ENCODE peak calls at places on chromosome 4, in seven cellular contexts. S, O, K, N, R, J and T are unnamed samples.

GRCh38 chr4:57219389-57219890 is 109.3 kb upstream of the IGFBP7 start:
- DNase-seq in K (no peak), N (no peak), O (no peak), J (no peak), R (no peak), S (no peak), T (no peak)

GRCh38 chr4:139266208-139266582 is 13.8 kb downstream of the MGARP start:
- DNase-seq in N (no peak), O (no peak), J (no peak), S (no peak), K (no peak), R (no peak), T (no peak)

GRCh38 chr4:79540143-79540542 is 132.1 kb upstream of the GK2 start:
- DNase-seq in N (no peak), O (peak; percentile 17), R (no peak), K (no peak), J (no peak), S (no peak), T (no peak)

GRCh38 chr4:188372856-188373255 is 233.6 kb downstream of the TRIML1 start:
- DNase-seq in R (no peak), S (no peak), K (no peak), J (no peak), N (no peak), O (no peak), T (peak; percentile 6)

GRCh38 chr4:7939377-7940108 is at the start of gene AFAP1:
- DNase-seq in K (peak; percentile 83), J (peak; percentile 79), O (peak; percentile 96), R (peak; percentile 60), N (peak; percentile 47), S (peak; percentile 49), T (peak; percentile 88)

GRCh38 chr4:8356856-8357255 is 83.7 kb downstream of the ACOX3 start:
- DNase-seq in K (no peak), J (no peak), N (no peak), O (no peak), S (no peak), R (no peak), T (no peak)

GRCh38 chr4:40924096-40924792 is 174.5 kb downstream of the NSUN7 start:
- DNase-seq in O (peak; percentile 80), N (no peak), K (peak; percentile 75), J (peak; percentile 46), R (peak; percentile 57), S (no peak), T (peak; percentile 77)

GRCh38 chr4:89511776-89512175 is 204.2 kb upstream of the GPRIN3 start:
- DNase-seq in R (no peak), O (no peak), K (no peak), N (no peak), J (no peak), S (no peak), T (no peak)

GRCh38 chr4:71595576-71596108 is 188.2 kb downstream of the GC start:
- DNase-seq in R (no peak), O (no peak), K (no peak), J (no peak), S (no peak), N (no peak), T (no peak)

GRCh38 chr4:27861381-27861787 is 1000.7 kb downstream of the STIM2 start:
- DNase-seq in K (peak; percentile 55), N (no peak), O (peak; percentile 14), S (no peak), J (no peak), R (peak; percentile 67), T (peak; percentile 13)

GRCh38 chr4:124523816-124524215 is 188.7 kb downstream of the ANKRD50 start:
- DNase-seq in R (no peak), S (no peak), J (no peak), K (no peak), O (no peak), N (no peak), T (no peak)

GRCh38 chr4:186150926-186151325 is 40.4 kb upstream of the CYP4V2 start:
- DNase-seq in S (no peak), R (no peak), O (no peak), N (no peak), J (no peak), K (no peak), T (no peak)
- TF ChIP-seq CTCF in S (no peak), R (no peak), O (no peak), N (no peak), J (no peak), K (no peak), T (no peak)

DNA sequence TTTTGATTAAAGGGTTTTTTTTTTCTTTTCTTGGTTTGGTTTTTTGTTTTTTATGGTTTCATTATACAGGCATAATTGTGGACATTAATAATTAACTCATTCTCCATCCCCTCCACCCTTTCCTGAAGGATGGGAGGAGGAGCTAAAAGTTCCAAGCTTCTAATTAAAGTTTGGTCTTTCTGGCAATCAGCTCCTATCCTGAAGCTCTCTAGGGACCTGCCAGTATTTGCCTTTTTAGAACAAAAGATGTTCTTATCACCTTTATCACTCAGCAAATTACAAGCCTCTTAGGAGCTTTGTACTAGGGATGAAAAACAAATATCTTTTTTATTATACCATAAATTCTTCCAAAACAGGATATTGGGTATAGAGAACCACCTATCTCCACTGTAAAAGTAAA is 589.8 kb downstream of the PDHA2 start:
- DNase-seq in R (no peak), O (no peak), K (no peak), S (no peak), J (no peak), N (no peak), T (no peak)
- TF ChIP-seq CTCF in R (no peak), O (no peak), K (no peak), S (no peak), J (no peak), N (no peak), T (no peak)

GRCh38 chr4:153232768-153233167 is 28.5 kb downstream of the TRIM2 start:
- DNase-seq in S (peak; percentile 57), R (no peak), K (no peak), J (no peak), O (peak; percentile 57), N (no peak), T (peak; percentile 50)
- TF ChIP-seq CTCF in S (no peak), R (peak; percentile 24), K (peak; percentile 49), J (no peak), O (peak; percentile 66), N (peak; percentile 16), T (no peak)

GRCh38 chr4:108060164-108060563 is 70.5 kb downstream of the HADH start:
- DNase-seq in J (no peak), R (peak; percentile 35), N (peak; percentile 4), S (no peak), O (peak; percentile 18), K (no peak), T (peak; percentile 17)
- TF ChIP-seq CTCF in J (peak; percentile 12), R (peak; percentile 61), N (peak; percentile 29), S (peak; percentile 46), O (peak; percentile 49), K (peak; percentile 42), T (no peak)

GRCh38 chr4:169484485-169484884 is 127.9 kb downstream of the NEK1 start:
- DNase-seq in N (no peak), K (no peak), O (no peak), S (no peak), R (peak; percentile 2), J (no peak), T (no peak)
- TF ChIP-seq CTCF in N (no peak), K (no peak), O (peak; percentile 32), S (no peak), R (peak; percentile 44), J (no peak), T (no peak)

GRCh38 chr4:5998333-5998936 is 19.8 kb downstream of the C4orf50 start:
- DNase-seq in N (peak; percentile 26), K (no peak), R (peak; percentile 61), J (peak; percentile 12), S (no peak), O (peak; percentile 78), T (peak; percentile 53)
- TF ChIP-seq CTCF in N (peak; percentile 91), K (peak; percentile 82), R (peak; percentile 97), J (peak; percentile 76), S (peak; percentile 87), O (peak; percentile 100), T (peak; percentile 67)

DNA sequence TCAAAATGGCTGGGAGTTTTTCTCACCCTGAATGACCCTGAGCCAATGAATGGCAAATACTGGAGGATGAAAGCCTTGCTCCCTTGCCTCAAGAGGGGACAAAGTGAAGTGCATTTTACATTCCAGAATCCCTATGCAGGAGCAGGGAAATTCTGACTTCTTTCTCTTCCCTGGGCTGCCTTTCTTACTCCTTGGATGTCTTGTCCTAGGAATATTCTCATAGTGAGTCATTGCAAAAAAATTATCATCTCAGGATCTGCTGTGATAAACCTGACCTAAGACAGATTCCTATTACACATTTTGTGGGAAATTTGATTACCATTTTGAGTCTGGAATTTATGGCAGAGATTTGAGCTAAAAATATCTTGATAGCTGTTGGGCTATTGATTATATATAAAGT is 199.9 kb downstream of the TMA16 start:
- DNase-seq in R (peak; percentile 65), N (peak; percentile 21), O (no peak), S (no peak), J (no peak), K (no peak), T (no peak)
- TF ChIP-seq CTCF in R (peak; percentile 22), N (peak; percentile 13), O (no peak), S (no peak), J (no peak), K (no peak), T (no peak)

GRCh38 chr4:99135541-99136173 is 8.4 kb downstream of the ADH4 start:
- DNase-seq in N (no peak), K (no peak), J (no peak), S (no peak), R (no peak), O (no peak), T (no peak)
- TF ChIP-seq CTCF in N (no peak), K (no peak), J (no peak), S (no peak), R (no peak), O (no peak), T (no peak)